ENCODE peak calls at places on chromosomes 1 and 21, in nine cellular contexts. A is SK-N-SH, S is uterus, N is keratinocyte, Y is prostate gland, M is breast epithelium, I is H9, J is psoas muscle, P is hepatocyte. K is an unnamed sample. For H3K4me1, the result is how much of the 10 kb centered on the place peaks cover.

GRCh38 chr1:241611063-241611462 is 29.1 kb downstream of the CHML start:
- DNase-seq in N (peak), Y (peak), J (no peak), P (peak), M (no peak), A (peak), I (no peak), S (no peak), K (no peak)

GRCh38 chr1:71918630-71919029 is 363.7 kb downstream of the NEGR1 start:
- DNase-seq in J (no peak), N (no peak), I (no peak), P (peak), Y (no peak), A (no peak), S (no peak), M (no peak), K (no peak)

GRCh38 chr21:36554411-36555157 is 74.7 kb upstream of the CLDN14 start:
- DNase-seq in A (no peak), Y (no peak), M (no peak), I (no peak), N (no peak), P (no peak), J (no peak), S (no peak), K (no peak)

GRCh38 chr21:28550057-28550825 is 442.4 kb downstream of the LTN1 start:
- DNase-seq in P (no peak), I (no peak), M (no peak), S (no peak), A (no peak), N (no peak), J (no peak), Y (no peak), K (no peak)

GRCh38 chr1:40244138-40244744 is 3.5 kb upstream of the TMCO2 start:
- DNase-seq in M (no peak), J (no peak), S (no peak), Y (no peak), P (no peak), I (no peak), A (no peak), N (no peak), K (no peak)

GRCh38 chr1:50421768-50422674 is 1.2 kb downstream of the DMRTA2 start:
- DNase-seq in J (no peak), N (no peak), M (no peak), Y (no peak), I (peak), S (no peak), A (peak), P (no peak), K (no peak)

GRCh38 chr1:206941766-206942418 is 4.4 kb downstream of the PIGR start:
- DNase-seq in M (no peak), S (no peak), N (no peak), Y (no peak), A (no peak), P (peak), J (no peak), I (no peak), K (peak)

GRCh38 chr1:6273380-6273891 is 12.5 kb upstream of the GPR153 start:
- DNase-seq in P (peak), J (no peak), M (no peak), I (peak), A (no peak), N (peak), S (peak), Y (no peak), K (no peak)

GRCh38 chr1:162696286-162696862 is 64.1 kb downstream of the DDR2 start:
- DNase-seq in S (peak), P (peak), M (peak), N (no peak), A (peak), I (peak), J (peak), Y (peak), K (peak)

GRCh38 chr1:223341111-223341510 is 22.9 kb downstream of the SUSD4 start:
- DNase-seq in Y (no peak), S (no peak), J (peak), N (no peak), A (no peak), I (no peak), P (peak), M (no peak), K (no peak)

GRCh38 chr1:24385160-24385939 is 28.2 kb downstream of the STPG1 start:
- DNase-seq in J (no peak), A (no peak), N (no peak), S (no peak), Y (no peak), I (peak), M (no peak), P (no peak), K (no peak)

GRCh38 chr1:196309386-196309785 is 298.9 kb downstream of the KCNT2 start:
- DNase-seq in N (no peak), P (peak), J (no peak), I (no peak), A (no peak), S (no peak), M (no peak), Y (no peak), K (no peak)

GRCh38 chr1:214317300-214317699 is 36.3 kb downstream of the SMYD2 start:
- DNase-seq in N (no peak), A (no peak), M (no peak), Y (no peak), S (no peak), I (peak), J (no peak), P (no peak), K (no peak)

GRCh38 chr1:67655581-67655980 is 29.4 kb upstream of the GADD45A start:
- DNase-seq in Y (no peak), M (no peak), J (no peak), I (no peak), A (no peak), P (no peak), N (no peak), S (no peak), K (no peak)

GRCh38 chr1:54579337-54579781 is 31.3 kb downstream of the ACOT11 start:
- DNase-seq in M (no peak), P (no peak), I (no peak), Y (no peak), N (no peak), J (no peak), A (no peak), S (no peak), K (no peak)
- H3K4me1 ChIP-seq in M (under half), P (under half), I (under half), Y (under half), N (under half), J (half or more), A (under half), S (under half), K (under half)

DNA sequence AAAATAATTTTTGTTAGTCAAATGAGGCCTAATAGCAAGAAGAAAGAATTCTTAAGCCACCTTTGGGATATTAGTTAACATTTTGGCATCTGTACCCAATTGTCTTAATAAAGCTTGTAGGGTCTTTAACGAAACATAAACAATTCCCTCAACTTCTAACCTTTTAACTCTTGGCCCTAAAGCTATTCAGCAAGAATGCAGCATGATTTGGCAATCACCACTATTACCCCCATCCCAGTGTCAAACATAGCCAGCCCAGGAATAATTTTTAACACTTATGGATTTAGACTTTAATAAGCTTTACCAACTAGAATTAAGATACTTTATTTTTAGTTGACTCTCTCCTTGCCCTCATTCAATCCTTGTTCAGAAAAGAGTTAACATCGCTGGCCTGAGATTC is 2.5 kb upstream of the SLC16A4 start:
- DNase-seq in N (no peak), I (no peak), S (no peak), M (no peak), J (no peak), Y (no peak), P (no peak), A (no peak), K (no peak)
- H3K4me1 ChIP-seq in N (under half), I (under half), S (under half), M (under half), J (under half), Y (under half), P (under half), A (under half), K (under half)

GRCh38 chr1:30469426-30469825 is 254.0 kb downstream of the MATN1 start:
- DNase-seq in A (no peak), I (no peak), S (no peak), Y (no peak), N (no peak), P (no peak), M (peak), J (no peak), K (no peak)

GRCh38 chr1:30465096-30465495 is 258.3 kb downstream of the MATN1 start:
- DNase-seq in P (no peak), J (no peak), I (no peak), Y (no peak), N (no peak), A (no peak), M (no peak), S (no peak), K (no peak)

GRCh38 chr1:30466610-30467009 is 256.8 kb downstream of the MATN1 start:
- DNase-seq in S (no peak), A (no peak), I (no peak), P (no peak), N (no peak), Y (no peak), J (no peak), M (peak), K (no peak)

GRCh38 chr1:30466026-30466425 is 257.4 kb downstream of the MATN1 start:
- DNase-seq in S (no peak), J (no peak), A (no peak), P (no peak), N (no peak), M (peak), Y (no peak), I (no peak), K (no peak)

GRCh38 chr1:30467101-30467500 is 256.3 kb downstream of the MATN1 start:
- DNase-seq in S (no peak), J (no peak), N (no peak), Y (no peak), I (no peak), P (no peak), A (no peak), M (peak), K (peak)
- H3K4me1 ChIP-seq in S (under half), J (under half), N (under half), Y (under half), I (under half), P (under half), A (under half), M (under half), K (under half)

GRCh38 chr21:44436958-44437357 is 18.4 kb upstream of the LRRC3 start:
- DNase-seq in J (no peak), P (no peak), Y (no peak), A (no peak), N (no peak), I (peak), M (no peak), S (no peak), K (peak)
- H3K4me1 ChIP-seq in J (under half), P (under half), Y (under half), A (under half), N (under half), I (under half), M (under half), S (under half), K (under half)

GRCh38 chr1:164720329-164721036 is 161.5 kb downstream of the PBX1 start:
- DNase-seq in J (no peak), N (no peak), S (no peak), M (no peak), P (no peak), A (no peak), I (no peak), Y (no peak), K (no peak)

GRCh38 chr1:164723296-164723731 is 164.3 kb downstream of the PBX1 start:
- DNase-seq in S (no peak), A (no peak), M (no peak), J (no peak), Y (peak), I (no peak), P (no peak), N (no peak), K (no peak)

GRCh38 chr1:164718821-164719220 is 159.8 kb downstream of the PBX1 start:
- DNase-seq in A (no peak), M (no peak), S (no peak), Y (no peak), J (no peak), N (no peak), I (no peak), P (no peak), K (no peak)

GRCh38 chr1:164719676-164720075 is 160.7 kb downstream of the PBX1 start:
- DNase-seq in A (no peak), N (no peak), M (no peak), S (no peak), J (no peak), I (no peak), P (no peak), Y (peak), K (no peak)

GRCh38 chr1:164721037-164721496 is 162.1 kb downstream of the PBX1 start:
- DNase-seq in M (no peak), S (no peak), N (no peak), Y (no peak), I (no peak), J (no peak), P (no peak), A (no peak), K (no peak)
- H3K4me1 ChIP-seq in M (under half), S (under half), N (under half), Y (under half), I (under half), J (half or more), P (under half), A (under half), K (under half)

DNA sequence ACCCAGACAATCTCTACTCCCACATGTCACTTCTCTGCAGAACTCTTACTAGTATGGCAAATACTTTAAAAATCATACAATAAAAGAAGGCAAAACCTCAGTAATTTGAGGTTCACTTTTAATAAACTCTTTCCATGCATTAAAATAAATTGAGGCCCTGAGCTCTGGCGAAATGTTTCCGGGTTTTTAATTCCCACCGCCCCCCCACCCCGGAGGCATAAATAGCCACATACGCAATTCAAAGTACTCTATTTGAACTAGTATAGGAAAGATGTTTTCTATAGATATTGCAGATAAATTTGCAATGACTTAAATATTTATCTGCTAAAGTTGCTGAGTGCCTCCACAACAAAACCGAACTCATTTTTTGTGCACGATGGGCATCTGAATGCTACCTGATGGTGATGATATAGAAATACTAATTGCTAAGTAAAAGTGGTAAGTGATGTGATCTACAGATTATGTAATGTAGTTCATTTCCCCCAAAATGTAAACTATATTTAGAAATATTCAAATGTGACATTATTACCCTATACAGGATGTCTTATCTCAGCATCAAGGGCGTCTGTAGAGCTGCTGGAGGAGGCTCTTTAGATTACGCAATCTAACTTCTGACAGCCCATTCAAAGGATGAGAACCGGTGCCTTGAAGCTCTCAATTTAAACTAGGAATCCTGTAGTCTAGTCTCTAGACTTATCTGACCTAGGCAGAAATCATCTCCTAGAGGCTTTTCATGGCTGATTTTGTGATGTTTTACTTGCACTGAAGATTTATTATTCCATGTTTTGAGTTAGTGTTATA is 8.6 kb downstream of the IRF2BP2 start:
- DNase-seq in M (no peak), A (peak), J (no peak), I (no peak), N (no peak), Y (no peak), P (peak), S (peak), K (no peak)
- H3K4me1 ChIP-seq in M (under half), A (under half), J (half or more), I (under half), N (half or more), Y (under half), P (under half), S (under half), K (under half)

GRCh38 chr1:193322218-193322617 is 135.8 kb upstream of the B3GALT2 start:
- DNase-seq in P (no peak), Y (no peak), S (no peak), A (no peak), N (no peak), I (no peak), M (no peak), J (no peak), K (no peak)

GRCh38 chr1:193325042-193325441 is 138.6 kb upstream of the B3GALT2 start:
- DNase-seq in J (no peak), I (no peak), N (no peak), A (no peak), M (no peak), Y (no peak), S (no peak), P (no peak), K (no peak)

GRCh38 chr1:193326296-193326695 is 139.9 kb upstream of the B3GALT2 start:
- DNase-seq in N (no peak), P (no peak), S (no peak), J (no peak), I (no peak), Y (no peak), M (no peak), A (no peak), K (no peak)

GRCh38 chr1:193321242-193321842 is 134.9 kb upstream of the B3GALT2 start:
- DNase-seq in M (no peak), S (no peak), P (no peak), N (no peak), I (no peak), J (no peak), A (no peak), Y (no peak), K (no peak)

DNA sequence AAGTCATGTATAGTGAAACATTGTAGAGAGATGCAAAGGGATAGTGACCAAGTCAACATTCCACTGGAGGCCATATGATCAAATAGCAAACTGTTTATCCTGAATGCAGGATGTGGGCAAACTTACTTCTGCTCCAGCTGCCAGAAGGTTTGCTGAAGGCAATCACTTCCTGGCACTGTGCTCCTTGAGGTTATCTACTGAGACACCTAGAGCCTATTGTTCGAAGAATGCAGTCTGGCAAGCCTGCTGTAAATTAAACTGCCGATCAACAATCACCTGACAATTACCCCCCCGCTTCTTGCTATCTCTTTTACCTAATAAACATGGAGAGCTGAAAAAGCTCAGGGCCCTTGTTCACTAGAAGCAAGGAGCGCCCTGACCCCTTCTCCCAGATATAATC is 139.4 kb upstream of the B3GALT2 start:
- DNase-seq in N (peak), P (no peak), I (no peak), M (no peak), A (no peak), S (no peak), Y (no peak), J (no peak), K (no peak)
- H3K4me1 ChIP-seq in N (under half), P (under half), I (under half), M (under half), A (under half), S (under half), Y (under half), J (under half), K (under half)

K was measured in Peyer's patch.